ENCODE peak calls at places on chromosomes 13 and 19, in six cellular contexts. A is A673, N is esophagus muscularis mucosa, J is psoas muscle, I is ascending aorta, E is fibroblast of lung. K is an unnamed sample. For H3K4me1 and H3K27me3, the result is how much of the 10 kb centered on the place peaks cover.

GRCh38 chr13:50353651-50354415 is 338.6 kb downstream of the KCNRG start:
- DNase-seq in A (peak), N (peak), J (no peak), I (no peak), E (peak), K (no peak)

GRCh38 chr13:29508130-29508873 is 87.2 kb downstream of the SLC7A1 start:
- DNase-seq in A (peak), N (peak), J (peak), I (no peak), E (peak), K (no peak)

GRCh38 chr13:97855570-97855970 is 97.9 kb upstream of the IPO5 start:
- DNase-seq in A (peak), N (peak), J (no peak), I (no peak), E (peak), K (no peak)

GRCh38 chr13:98537740-98538139 is 39.2 kb downstream of the STK24 start:
- DNase-seq in A (no peak), N (no peak), J (no peak), I (no peak), E (no peak), K (no peak)

GRCh38 chr19:11505032-11505503 is 571 bp downstream of the ZNF653 start:
- DNase-seq in A (peak), N (peak), J (peak), I (peak), E (peak), K (peak)

GRCh38 chr19:5799247-5800241 is 5.3 kb upstream of the NRTN start:
- DNase-seq in A (no peak), N (no peak), J (no peak), I (no peak), E (no peak), K (no peak)

GRCh38 chr19:44640518-44640917 is 3.2 kb upstream of the PVR start:
- DNase-seq in A (no peak), N (no peak), J (no peak), I (no peak), E (peak), K (no peak)

GRCh38 chr13:70814684-70815083 is 706.4 kb upstream of the KLHL1 start:
- DNase-seq in A (no peak), N (no peak), J (no peak), I (no peak), E (no peak), K (no peak)

GRCh38 chr13:35179494-35179893 is 237.4 kb downstream of the NBEA start:
- DNase-seq in A (peak), N (no peak), J (no peak), I (no peak), E (peak), K (no peak)

GRCh38 chr13:99431927-99432636 is 69.2 kb upstream of the TM9SF2 start:
- DNase-seq in A (no peak), N (no peak), J (no peak), I (no peak), E (no peak), K (no peak)

GRCh38 chr19:54449701-54450069 is 686 bp downstream of the LENG8 start:
- DNase-seq in A (no peak), N (no peak), J (no peak), I (no peak), E (peak), K (no peak)

GRCh38 chr19:37334179-37335071 is 36.5 kb upstream of the ZNF527 start:
- DNase-seq in A (peak), N (peak), J (peak), I (peak), E (peak), K (peak)

GRCh38 chr13:20197361-20197834 is 4.7 kb upstream of the GJB2 start:
- DNase-seq in A (peak), N (no peak), J (no peak), I (no peak), E (peak), K (no peak)

GRCh38 chr19:55554749-55555152 is 9.4 kb upstream of the SBK3 start:
- DNase-seq in A (no peak), N (no peak), J (no peak), I (no peak), E (no peak), K (no peak)

GRCh38 chr19:45769821-45770191 is 754 bp upstream of the SIX5 start:
- DNase-seq in A (peak), N (no peak), J (no peak), I (no peak), E (no peak), K (no peak)

GRCh38 chr13:99987180-99988047 is 5.8 kb downstream of the ZIC2 start:
- DNase-seq in A (peak), N (no peak), J (no peak), I (no peak), E (no peak), K (no peak)

GRCh38 chr13:29676535-29676934 is 81.0 kb upstream of the SLC7A1 start:
- DNase-seq in A (no peak), N (no peak), J (no peak), I (no peak), E (peak), K (no peak)

GRCh38 chr13:102768914-102769313 is 4.7 kb downstream of the TEX30 start:
- DNase-seq in A (no peak), N (no peak), J (no peak), I (no peak), E (no peak), K (no peak)

GRCh38 chr19:47102561-47103135 is 10.9 kb downstream of the ZC3H4 start:
- DNase-seq in A (no peak), N (no peak), J (no peak), I (no peak), E (no peak), K (no peak)

GRCh38 chr19:50818859-50819472 is 4.6 kb downstream of the KLK1 start:
- DNase-seq in A (no peak), N (no peak), J (no peak), I (no peak), E (no peak), K (no peak)

GRCh38 chr13:112213467-112214245 is 146.7 kb downstream of the SOX1 start:
- DNase-seq in A (no peak), N (no peak), J (no peak), I (no peak), E (no peak), K (no peak)

GRCh38 chr13:83211301-83211700 is 671.0 kb downstream of the SLITRK1 start:
- DNase-seq in A (no peak), N (no peak), J (no peak), I (no peak), E (peak), K (no peak)

GRCh38 chr19:47247308-47247990 is 8.9 kb upstream of the CCDC9 start:
- DNase-seq in A (peak), N (peak), J (peak), I (no peak), E (peak), K (no peak)

GRCh38 chr13:51679616-51680015 is 95.4 kb downstream of the WDFY2 start:
- DNase-seq in A (no peak), N (no peak), J (no peak), I (no peak), E (peak), K (no peak)

GRCh38 chr19:50244695-50245094 is 41.3 kb downstream of the MYH14 start:
- DNase-seq in A (peak), N (no peak), J (no peak), I (no peak), E (no peak), K (no peak)

GRCh38 chr19:21698215-21698614 is 69.2 kb downstream of the ZNF100 start:
- DNase-seq in A (peak), N (no peak), J (no peak), I (no peak), E (peak), K (no peak)

GRCh38 chr19:18049390-18049789 is 37.3 kb downstream of the IL12RB1 start:
- DNase-seq in A (no peak), N (no peak), J (peak), I (peak), E (peak), K (no peak)

GRCh38 chr19:34998777-34999497 is 1.2 kb upstream of the GRAMD1A start:
- DNase-seq in A (no peak), N (no peak), J (no peak), I (no peak), E (no peak), K (no peak)

GRCh38 chr19:41937525-41937924 is 9.3 kb upstream of the ERFL start:
- DNase-seq in A (no peak), N (no peak), J (no peak), I (no peak), E (no peak), K (no peak)

GRCh38 chr19:15304140-15304705 is 28.1 kb downstream of the BRD4 start:
- DNase-seq in A (no peak), N (no peak), J (no peak), I (no peak), E (peak), K (no peak)

GRCh38 chr19:36837525-36837901 is 674 bp downstream of the ZNF790 start:
- DNase-seq in A (no peak), N (no peak), J (no peak), I (no peak), E (no peak), K (no peak)

GRCh38 chr19:45444318-45445041 is 20.8 kb upstream of the ERCC1 start:
- DNase-seq in A (peak), N (peak), J (peak), I (peak), E (peak), K (peak)

GRCh38 chr19:5186293-5187050 is 154.1 kb downstream of the PTPRS start:
- DNase-seq in A (peak), N (no peak), J (peak), I (no peak), E (peak), K (no peak)

GRCh38 chr13:65943024-65943423 is 1287.1 kb downstream of the PCDH9 start:
- DNase-seq in A (no peak), N (no peak), J (no peak), I (no peak), E (peak), K (no peak)

GRCh38 chr13:23140492-23140891 is 40.3 kb upstream of the SGCG start:
- DNase-seq in A (no peak), N (no peak), J (no peak), I (no peak), E (no peak), K (no peak)

DNA sequence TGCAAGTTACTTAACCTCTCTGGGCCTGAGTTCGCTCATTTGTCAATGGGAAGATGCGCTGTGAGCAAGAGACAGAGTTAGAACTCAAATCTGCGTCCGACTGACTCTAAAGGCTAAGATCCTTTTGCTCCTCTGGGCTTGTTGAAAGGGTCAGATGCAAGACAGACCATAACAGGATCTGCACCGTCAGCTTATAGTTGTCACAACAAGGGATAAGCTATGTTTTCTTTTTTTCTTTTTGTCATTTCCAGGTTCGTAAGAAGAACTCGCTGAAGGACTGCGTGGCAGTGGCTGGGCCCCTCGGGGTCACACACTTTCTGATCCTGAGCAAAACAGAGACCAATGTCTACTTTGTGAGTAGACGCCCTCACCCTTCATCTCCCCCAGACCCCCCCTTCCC is 1.1 kb downstream of the PPAN start:
- DNase-seq in A (no peak), N (no peak), J (no peak), I (no peak), E (no peak), K (no peak)
- H3K4me3 ChIP-seq in A (peak), N (peak), J (peak), I (peak), E (peak), K (peak)

GRCh38 chr19:40599331-40600085 is 1.7 kb upstream of the LTBP4 start:
- DNase-seq in A (peak), N (no peak), J (no peak), I (no peak), E (no peak), K (no peak)

GRCh38 chr19:40601061-40601973 is at the start of gene LTBP4:
- DNase-seq in A (peak), N (no peak), J (peak), I (no peak), E (peak), K (no peak)

GRCh38 chr19:40598121-40598917 is 2.9 kb upstream of the LTBP4 start:
- DNase-seq in A (peak), N (peak), J (peak), I (no peak), E (peak), K (no peak)

GRCh38 chr19:40598918-40599307 is 2.3 kb upstream of the LTBP4 start:
- DNase-seq in A (no peak), N (no peak), J (no peak), I (no peak), E (no peak), K (no peak)

GRCh38 chr19:40600086-40600917 is 867 bp upstream of the LTBP4 start:
- DNase-seq in A (peak), N (no peak), J (peak), I (no peak), E (no peak), K (no peak)
- H3K4me1 ChIP-seq in A (under half), N (half or more), J (under half), I (half or more), E (under half), K (half or more)

DNA sequence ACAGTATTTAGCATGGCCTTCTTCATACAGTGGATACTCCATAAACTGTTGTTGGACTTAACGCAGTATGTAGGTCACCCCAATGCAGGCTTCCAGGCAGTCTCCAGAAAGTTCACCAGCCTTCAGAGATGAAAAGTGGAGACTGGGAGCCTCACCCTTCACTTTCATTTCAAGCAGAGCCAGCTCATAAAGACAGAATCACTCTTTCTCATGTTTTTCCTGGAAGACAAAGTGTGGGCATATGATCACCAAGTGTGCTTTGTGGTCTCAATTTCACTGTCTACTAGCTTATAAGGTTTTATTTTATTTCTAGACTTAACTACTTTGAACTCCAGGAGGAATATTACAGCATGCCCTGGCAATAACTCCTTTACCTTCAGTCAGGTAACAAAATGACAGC is 26.3 kb upstream of the TNFSF11 start:
- DNase-seq in A (no peak), N (peak), J (no peak), I (no peak), E (no peak), K (no peak)
- H3K27me3 ChIP-seq in A (under half), N (under half), J (under half), I (under half), E (under half), K (under half)

GRCh38 chr13:110387451-110388140 is 80.5 kb downstream of the COL4A2 start:
- DNase-seq in A (no peak), N (no peak), J (peak), I (peak), E (no peak), K (no peak)
- H3K4me3 ChIP-seq in A (no peak), N (peak), J (peak), I (peak), E (no peak), K (peak)

DNA sequence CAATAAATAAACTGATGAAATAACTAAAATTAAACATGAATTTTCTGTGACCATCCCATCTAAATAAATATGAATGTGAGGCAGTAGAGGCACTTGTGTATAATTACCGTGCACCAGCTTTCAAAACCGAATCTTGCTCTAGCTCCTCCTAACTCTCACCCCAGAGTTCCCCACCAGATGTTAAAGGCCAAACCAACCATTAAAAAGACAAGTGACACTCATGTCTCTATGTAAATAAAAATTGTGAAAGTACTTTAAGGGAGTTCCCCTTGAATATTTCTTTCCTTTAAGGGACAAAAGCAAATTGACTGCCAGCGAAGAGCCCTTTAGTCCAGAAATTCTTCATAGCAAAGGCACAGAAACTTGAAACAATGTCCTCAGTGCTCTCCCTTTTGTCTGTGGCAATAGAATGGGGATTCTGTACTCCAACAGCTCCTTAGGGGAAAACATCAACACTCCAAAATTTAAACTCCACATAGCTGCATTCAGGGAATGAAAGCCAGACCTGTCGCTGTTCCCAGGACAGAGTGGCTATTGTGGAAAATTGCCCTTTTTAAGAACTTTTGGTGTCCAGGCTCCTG is 101.7 kb upstream of the SOX21 start:
- DNase-seq in A (no peak), N (no peak), J (no peak), I (no peak), E (no peak), K (no peak)
- H3K4me1 ChIP-seq in A (under half), N (under half), J (under half), I (under half), E (under half), K (under half)

DNA sequence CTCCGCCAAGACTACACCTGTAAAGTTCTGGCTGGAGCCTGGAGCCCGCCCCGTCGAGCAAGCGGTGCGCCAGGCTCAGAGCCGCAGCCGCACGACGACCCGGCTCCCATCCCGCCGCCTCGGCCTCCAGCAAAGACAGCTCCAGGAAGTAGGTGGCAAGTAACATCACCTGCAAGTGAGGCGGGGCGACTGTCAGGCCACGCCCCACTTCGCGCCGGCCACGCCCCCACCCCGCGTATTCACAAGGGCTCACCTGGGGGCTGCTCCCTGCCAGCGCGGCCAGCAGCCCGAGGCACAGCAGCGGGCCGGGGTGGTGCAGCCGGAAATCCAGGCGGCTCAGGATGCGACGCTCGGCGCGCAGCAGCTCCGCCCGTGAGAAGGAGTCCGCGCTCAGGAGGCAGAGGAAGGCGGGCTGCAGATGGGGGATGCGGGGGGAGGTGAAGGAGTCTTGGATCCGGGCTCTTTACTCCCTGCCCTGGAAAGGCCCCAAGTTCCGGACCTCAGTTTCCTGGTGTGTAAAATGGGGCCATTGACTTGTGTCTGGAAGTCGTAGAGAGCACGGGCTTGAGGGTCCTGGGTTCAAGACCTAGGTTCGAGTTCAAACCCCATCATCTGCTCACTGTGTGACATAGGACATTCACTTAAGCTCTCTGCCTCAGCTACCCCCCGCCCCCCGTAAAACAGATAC is 3.2 kb downstream of the CCNP start:
- DNase-seq in A (no peak), N (no peak), J (no peak), I (no peak), E (no peak), K (no peak)
- H3K27me3 ChIP-seq in A (under half), N (under half), J (half or more), I (under half), E (under half), K (half or more)

DNA sequence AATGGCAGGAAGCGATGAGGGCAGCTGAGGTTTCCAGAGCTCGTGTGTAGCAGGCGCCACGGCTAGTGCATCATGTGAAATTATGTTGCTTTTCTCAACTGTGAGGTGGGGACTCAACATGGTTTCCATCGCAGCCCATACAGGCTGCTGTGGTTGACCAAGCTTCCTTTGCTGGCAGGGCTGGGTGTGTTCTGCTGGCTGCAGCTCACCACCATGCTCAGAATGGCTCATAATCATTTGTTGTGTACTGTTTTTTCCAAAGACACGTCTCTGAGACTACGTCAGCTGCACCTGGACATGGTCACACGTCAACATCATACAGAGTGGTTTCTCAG is 16.1 kb upstream of the RASA3 start:
- DNase-seq in A (no peak), N (no peak), J (no peak), I (no peak), E (no peak), K (no peak)
- H3K4me3 ChIP-seq in A (no peak), N (no peak), J (no peak), I (no peak), E (no peak), K (no peak)

GRCh38 chr13:21541271-21541670 is 62.7 kb downstream of the MICU2 start:
- DNase-seq in A (no peak), N (no peak), J (no peak), I (no peak), E (no peak), K (no peak)

GRCh38 chr13:21539687-21540086 is 64.3 kb downstream of the MICU2 start:
- DNase-seq in A (no peak), N (no peak), J (no peak), I (no peak), E (no peak), K (no peak)

GRCh38 chr13:21542563-21542962 is 61.4 kb downstream of the MICU2 start:
- DNase-seq in A (no peak), N (no peak), J (no peak), I (no peak), E (peak), K (no peak)

GRCh38 chr13:21544515-21544914 is 59.5 kb downstream of the MICU2 start:
- DNase-seq in A (no peak), N (no peak), J (no peak), I (no peak), E (no peak), K (no peak)

GRCh38 chr13:21541980-21542379 is 62.0 kb downstream of the MICU2 start:
- DNase-seq in A (no peak), N (no peak), J (no peak), I (no peak), E (no peak), K (no peak)
- H3K4me1 ChIP-seq in A (under half), N (under half), J (under half), I (under half), E (under half), K (under half)

DNA sequence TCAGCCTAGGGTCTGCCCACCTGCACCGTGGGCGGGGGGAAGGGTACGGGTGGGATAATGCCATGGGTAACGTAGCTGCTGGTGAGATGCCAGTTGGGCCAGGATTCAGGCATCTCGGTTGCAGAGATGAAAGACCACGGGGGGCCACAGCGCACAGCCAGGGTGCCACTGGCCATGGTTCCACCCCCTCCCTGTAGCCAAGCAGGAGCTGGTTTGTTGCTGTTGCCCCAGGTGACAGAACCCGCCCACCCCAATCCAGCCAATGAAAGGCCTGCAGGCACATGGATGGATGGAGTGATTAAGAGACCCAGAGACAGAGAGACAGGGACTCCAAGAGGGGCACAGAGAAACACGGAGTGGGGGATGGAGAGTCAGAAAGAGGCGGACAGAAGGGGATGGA is 1.0 kb upstream of the CGB7 start:
- DNase-seq in A (peak), N (no peak), J (peak), I (no peak), E (peak), K (no peak)
- H3K27me3 ChIP-seq in A (under half), N (under half), J (under half), I (under half), E (under half), K (under half)

K was measured in esophagus squamous epithelium.